ENCODE peak calls at places on chromosomes 12 and 14, in eight cellular contexts. O is choroid plexus epithelial cell; J is stimulated activated CD4-positive, alpha-beta T cell treated with anti-CD3 and anti-CD28 coated beads, Interleukin-4, amount 100 ng/mL, for 48 hours; P is memory B cell; G is psoas muscle; Z is fibroblast of pulmonary artery; A is GM23248; X is ovary. Q is an unnamed sample.

GRCh38 chr12:40727774-40728483 is 35.7 kb downstream of the CNTN1 start:
- DNase-seq in X (no peak), A (no peak), G (no peak), J (no peak), P (no peak), O (no peak), Z (no peak), Q (no peak)

GRCh38 chr12:51246254-51246853 is 7.7 kb downstream of the DAZAP2 start:
- DNase-seq in A (peak; percentile 21), X (no peak), P (no peak), G (no peak), J (no peak), O (peak; percentile 65), Z (peak; percentile 85), Q (no peak)

GRCh38 chr12:90013409-90013808 is 304.8 kb upstream of the ATP2B1 start:
- DNase-seq in X (no peak), J (no peak), A (no peak), P (no peak), G (no peak), O (peak; percentile 39), Z (peak; percentile 35), Q (no peak)

GRCh38 chr14:35147711-35148110 is 25.4 kb downstream of the PRORP start:
- DNase-seq in G (no peak), X (no peak), Z (no peak), O (no peak), J (no peak), P (no peak), A (no peak), Q (no peak)

GRCh38 chr14:33120966-33121365 is 182.3 kb downstream of the NPAS3 start:
- DNase-seq in A (peak; percentile 6), P (no peak), O (peak; percentile 16), Z (peak; percentile 24), X (no peak), J (no peak), G (no peak), Q (no peak)

GRCh38 chr12:25926536-25926935 is 31.9 kb upstream of the RASSF8 start:
- DNase-seq in J (no peak), X (no peak), P (no peak), G (no peak), O (no peak), Z (no peak), A (no peak), Q (no peak)

GRCh38 chr14:26841920-26842741 is 244.3 kb upstream of the NOVA1 start:
- DNase-seq in G (peak; percentile 37), P (no peak), O (peak; percentile 94), Z (peak; percentile 100), X (peak; percentile 32), A (peak; percentile 96), J (no peak), Q (no peak)

GRCh38 chr14:32075636-32076277 is 1.3 kb upstream of the ARHGAP5 start:
- DNase-seq in X (peak; percentile 75), G (no peak), Z (peak; percentile 20), P (no peak), O (peak; percentile 48), J (peak; percentile 32), A (peak; percentile 87), Q (no peak)